ENCODE peak calls at places on chromosomes 1 and 21, in ten cellular contexts. R, A, E, C, B, K, W, I, V and Y are unnamed samples.

GRCh38 chr1:160206421-160207117 is 1.4 kb downstream of the PEA15 start:
- DNase-seq in R (no peak), A (no peak), E (peak; percentile 80), C (no peak), B (no peak), K (no peak), W (peak; percentile 84), I (no peak), V (no peak), Y (peak; percentile 32)

GRCh38 chr1:207649204-207649753 is 4.3 kb downstream of the CR1L start:
- DNase-seq in R (no peak), A (no peak), E (no peak), C (no peak), B (no peak), K (no peak), W (no peak), I (peak; percentile 49), V (no peak), Y (no peak)

GRCh38 chr1:170562644-170563338 is 30.8 kb downstream of the GORAB start:
- DNase-seq in R (no peak), A (no peak), E (peak; percentile 36), C (peak; percentile 82), B (no peak), K (peak; percentile 13), W (peak; percentile 91), I (no peak), V (no peak), Y (no peak)

GRCh38 chr1:45334308-45335245 is 5.4 kb upstream of the TOE1 start:
- DNase-seq in R (peak; percentile 83), A (no peak), E (no peak), C (no peak), B (no peak), K (peak; percentile 8), W (no peak), I (no peak), V (no peak), Y (peak; percentile 44)

GRCh38 chr1:235090406-235091069 is 38.1 kb downstream of the TOMM20 start:
- DNase-seq in R (no peak), A (no peak), E (no peak), C (peak; percentile 44), B (no peak), K (no peak), W (peak; percentile 91), I (no peak), V (no peak), Y (no peak)

GRCh38 chr1:10415211-10415930 is 14.9 kb upstream of the CENPS start:
- DNase-seq in R (no peak), A (no peak), E (no peak), C (no peak), B (no peak), K (no peak), W (peak; percentile 17), I (no peak), V (no peak), Y (no peak)

GRCh38 chr1:228163004-228163753 is 2.4 kb upstream of the IBA57 start:
- DNase-seq in R (no peak), A (no peak), E (no peak), C (peak; percentile 87), B (no peak), K (no peak), W (no peak), I (no peak), V (no peak), Y (no peak)

GRCh38 chr1:7474786-7475502 is 296.2 kb upstream of the VAMP3 start:
- DNase-seq in R (no peak), A (no peak), E (no peak), C (no peak), B (no peak), K (no peak), W (no peak), I (no peak), V (no peak), Y (no peak)

GRCh38 chr1:230423261-230423660 is 2.9 kb downstream of the PGBD5 start:
- DNase-seq in R (peak; percentile 69), A (no peak), E (no peak), C (no peak), B (no peak), K (no peak), W (no peak), I (no peak), V (no peak), Y (no peak)

GRCh38 chr1:94836891-94837290 is 16.7 kb downstream of the SLC44A3 start:
- DNase-seq in R (no peak), A (no peak), E (no peak), C (no peak), B (no peak), K (no peak), W (no peak), I (no peak), V (no peak), Y (no peak)

GRCh38 chr1:178946855-178947687 is 76.2 kb upstream of the ANGPTL1 start:
- DNase-seq in R (no peak), A (no peak), E (no peak), C (no peak), B (no peak), K (no peak), W (no peak), I (no peak), V (no peak), Y (no peak)

GRCh38 chr21:46096997-46097825 is 701 bp upstream of the COL6A2 start:
- DNase-seq in R (no peak), A (no peak), E (no peak), C (peak; percentile 74), B (no peak), K (peak; percentile 18), W (peak; percentile 48), I (no peak), V (no peak), Y (no peak)

GRCh38 chr1:66533804-66534745 is at the start of gene SGIP1:
- DNase-seq in R (peak; percentile 91), A (no peak), E (no peak), C (peak; percentile 67), B (peak; percentile 27), K (peak; percentile 14), W (no peak), I (no peak), V (no peak), Y (no peak)

GRCh38 chr1:204232530-204232929 is 18.7 kb upstream of the GOLT1A start:
- DNase-seq in R (no peak), A (no peak), E (no peak), C (no peak), B (no peak), K (no peak), W (peak; percentile 78), I (no peak), V (no peak), Y (no peak)

GRCh38 chr1:27349784-27350672 is 8.2 kb downstream of the SYTL1 start:
- DNase-seq in R (peak; percentile 72), A (no peak), E (no peak), C (peak; percentile 75), B (peak; percentile 93), K (peak; percentile 55), W (peak; percentile 69), I (peak; percentile 59), V (no peak), Y (no peak)

GRCh38 chr1:97943354-97943753 is 22.5 kb upstream of the DPYD start:
- DNase-seq in R (no peak), A (no peak), E (peak; percentile 62), C (no peak), B (no peak), K (no peak), W (peak; percentile 89), I (no peak), V (no peak), Y (no peak)

GRCh38 chr21:28294046-28294445 is 698.6 kb downstream of the LTN1 start:
- DNase-seq in R (no peak), A (no peak), E (no peak), C (no peak), B (no peak), K (no peak), W (no peak), I (no peak), V (no peak), Y (no peak)

GRCh38 chr1:224203243-224204016 is 20.4 kb downstream of the DEGS1 start:
- DNase-seq in R (no peak), A (no peak), E (no peak), C (no peak), B (no peak), K (no peak), W (peak; percentile 89), I (no peak), V (no peak), Y (peak; percentile 73)

GRCh38 chr1:174358786-174359453 is 88.8 kb upstream of the GPR52 start:
- DNase-seq in R (no peak), A (no peak), E (no peak), C (no peak), B (no peak), K (no peak), W (no peak), I (no peak), V (no peak), Y (no peak)

GRCh38 chr1:8460132-8460544 is 142.2 kb downstream of the SLC45A1 start:
- DNase-seq in R (no peak), A (no peak), E (no peak), C (no peak), B (no peak), K (no peak), W (no peak), I (no peak), V (no peak), Y (no peak)

GRCh38 chr1:172431224-172431623 is 10.7 kb downstream of the C1orf105 start:
- DNase-seq in R (no peak), A (no peak), E (no peak), C (no peak), B (no peak), K (no peak), W (no peak), I (no peak), V (no peak), Y (no peak)